ENCODE peak calls at places on chromosome 2, in six cellular contexts. G is K562, Z is GM12891, I is GM12878, X is HepG2, T is H1. P is an unnamed sample.

GRCh38 chr2:206127656-206128055 is 31.6 kb downstream of the NDUFS1 start:
- DNase-seq in G (no peak), Z (no peak), I (no peak), X (peak), T (no peak), P (no peak)

GRCh38 chr2:83365476-83365875 is 1093.6 kb downstream of the SUCLG1 start:
- DNase-seq in G (no peak), Z (no peak), I (no peak), X (no peak), T (no peak), P (no peak)

GRCh38 chr2:43132523-43133301 is 93.7 kb downstream of the ZFP36L2 start:
- DNase-seq in G (no peak), Z (no peak), I (no peak), X (no peak), T (no peak), P (no peak)

GRCh38 chr2:162071016-162071415 is 3.0 kb downstream of the DPP4 start:
- DNase-seq in G (no peak), Z (no peak), I (no peak), X (no peak), T (no peak), P (no peak)

GRCh38 chr2:222318026-222318711 is 19.4 kb upstream of the PAX3 start:
- DNase-seq in G (no peak), Z (no peak), I (no peak), X (peak), T (peak), P (no peak)

GRCh38 chr2:241177935-241178334 is 10.5 kb upstream of the ANO7 start:
- DNase-seq in G (no peak), Z (no peak), I (no peak), X (no peak), T (no peak), P (no peak)

GRCh38 chr2:203688798-203689197 is 17.6 kb upstream of the CD28 start:
- DNase-seq in G (no peak), Z (peak), I (peak), X (no peak), T (no peak), P (no peak)

GRCh38 chr2:68653034-68653433 is 9.7 kb downstream of the PROKR1 start:
- DNase-seq in G (no peak), Z (no peak), I (no peak), X (no peak), T (no peak), P (no peak)

GRCh38 chr2:160890667-160891352 is 269.4 kb upstream of the TANK start:
- DNase-seq in G (no peak), Z (no peak), I (no peak), X (no peak), T (no peak), P (no peak)

GRCh38 chr2:231803739-231804138 is 17.5 kb downstream of the COPS7B start:
- DNase-seq in G (no peak), Z (no peak), I (no peak), X (no peak), T (no peak), P (no peak)

GRCh38 chr2:168730391-168730790 is 72.0 kb upstream of the NOSTRIN start:
- DNase-seq in G (no peak), Z (no peak), I (no peak), X (no peak), T (no peak), P (no peak)

GRCh38 chr2:23502096-23502495 is 117.1 kb downstream of the KLHL29 start:
- DNase-seq in G (no peak), Z (no peak), I (no peak), X (no peak), T (no peak), P (no peak)

GRCh38 chr2:241857041-241857541 is 1.6 kb downstream of the PDCD1 start:
- DNase-seq in G (no peak), Z (no peak), I (no peak), X (no peak), T (no peak), P (no peak)

GRCh38 chr2:128363991-128364390 is 45.3 kb upstream of the HS6ST1 start:
- DNase-seq in G (no peak), Z (no peak), I (no peak), X (no peak), T (no peak), P (no peak)

GRCh38 chr2:55014962-55015939 is 35.0 kb downstream of the RTN4 start:
- DNase-seq in G (peak), Z (no peak), I (no peak), X (peak), T (no peak), P (no peak)

GRCh38 chr2:51103205-51103604 is 71.3 kb upstream of the NRXN1 start:
- DNase-seq in G (no peak), Z (no peak), I (no peak), X (peak), T (peak), P (no peak)

GRCh38 chr2:170122883-170123547 is 54.9 kb upstream of the MYO3B start:
- DNase-seq in G (no peak), Z (no peak), I (no peak), X (peak), T (no peak), P (no peak)

GRCh38 chr2:7539760-7540159 is 622.5 kb downstream of the RNF144A start:
- DNase-seq in G (no peak), Z (no peak), I (no peak), X (no peak), T (no peak), P (no peak)

GRCh38 chr2:24179683-24180082 is 4.8 kb downstream of the FAM228A start:
- DNase-seq in G (no peak), Z (no peak), I (no peak), X (no peak), T (no peak), P (no peak)

GRCh38 chr2:24675338-24675737 is 117.9 kb downstream of the PTRHD1 start:
- DNase-seq in G (no peak), Z (no peak), I (no peak), X (no peak), T (no peak), P (no peak)

GRCh38 chr2:202375006-202375610 is 1.0 kb upstream of the BMPR2 start:
- DNase-seq in G (no peak), Z (no peak), I (no peak), X (peak), T (peak), P (peak)

GRCh38 chr2:240956161-240956934 is 42.1 kb upstream of the SNED1 start:
- DNase-seq in G (no peak), Z (no peak), I (no peak), X (no peak), T (peak), P (peak)

GRCh38 chr2:73995810-73996209 is 11.1 kb downstream of the TET3 start:
- DNase-seq in G (peak), Z (no peak), I (no peak), X (no peak), T (no peak), P (no peak)

GRCh38 chr2:100207411-100207885 is 65.1 kb upstream of the AFF3 start:
- DNase-seq in G (no peak), Z (no peak), I (no peak), X (no peak), T (no peak), P (no peak)

GRCh38 chr2:145760781-145761649 is 1241.1 kb upstream of the ZEB2 start:
- DNase-seq in G (no peak), Z (no peak), I (no peak), X (peak), T (no peak), P (no peak)

GRCh38 chr2:207166349-207167128 is 791 bp upstream of the KLF7 start:
- DNase-seq in G (peak), Z (peak), I (no peak), X (peak), T (peak), P (peak)

GRCh38 chr2:100965596-100965995 is 36.5 kb upstream of the RPL31 start:
- DNase-seq in G (no peak), Z (no peak), I (no peak), X (no peak), T (no peak), P (no peak)

GRCh38 chr2:43220229-43220981 is 6.0 kb downstream of the ZFP36L2 start:
- DNase-seq in G (no peak), Z (no peak), I (no peak), X (no peak), T (no peak), P (no peak)

GRCh38 chr2:46377666-46378560 is 80.7 kb downstream of the EPAS1 start:
- DNase-seq in G (no peak), Z (no peak), I (no peak), X (no peak), T (no peak), P (no peak)

GRCh38 chr2:36516136-36516870 is 81.7 kb downstream of the FEZ2 start:
- DNase-seq in G (no peak), Z (no peak), I (no peak), X (no peak), T (no peak), P (no peak)

GRCh38 chr2:63734510-63734909 is 107.2 kb upstream of the UGP2 start:
- DNase-seq in G (no peak), Z (no peak), I (no peak), X (peak), T (no peak), P (no peak)

GRCh38 chr2:54261537-54261936 is 5.5 kb upstream of the TSPYL6 start:
- DNase-seq in G (no peak), Z (no peak), I (no peak), X (peak), T (no peak), P (no peak)

GRCh38 chr2:100484390-100484789 is 14.1 kb downstream of the NMS start:
- DNase-seq in G (no peak), Z (no peak), I (no peak), X (no peak), T (no peak), P (no peak)

GRCh38 chr2:73981081-73981968 is 3.4 kb upstream of the TET3 start:
- DNase-seq in G (peak), Z (peak), I (no peak), X (peak), T (peak), P (peak)

DNA sequence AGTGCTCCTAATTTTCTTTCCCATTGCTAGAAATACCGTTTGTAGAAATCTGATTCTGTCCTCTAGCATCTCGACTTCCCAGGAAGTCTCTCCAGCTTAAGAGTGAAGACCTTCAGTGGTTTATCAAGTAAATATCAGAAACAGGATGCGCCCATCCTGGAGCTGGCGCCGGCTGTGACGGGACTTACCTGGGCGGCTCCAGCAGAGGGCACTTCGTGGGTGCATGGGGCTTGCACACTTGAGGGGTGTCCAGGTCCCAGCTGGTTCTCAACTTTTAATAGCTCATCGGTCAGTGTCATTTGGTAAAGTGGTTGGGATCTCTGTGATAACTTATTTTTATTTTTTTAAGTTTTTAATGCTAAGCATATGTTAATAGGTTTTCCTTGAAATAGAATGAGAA is 167.0 kb upstream of the TPO start:
- DNase-seq in G (no peak), Z (no peak), I (no peak), X (no peak), T (no peak), P (no peak)
- TF ChIP-seq TAF1 in G (no peak), Z (no peak), I (no peak), X (no peak), T (no peak), P (no peak)

GRCh38 chr2:71385008-71385407 is 53.4 kb downstream of the ZNF638 start:
- DNase-seq in G (no peak), Z (no peak), I (no peak), X (no peak), T (no peak), P (no peak)
- TF ChIP-seq POLR2AphosphoS5 in G (no peak), Z (no peak), I (no peak), X (no peak), T (no peak), P (no peak)

GRCh38 chr2:96530474-96531357 is 5.8 kb upstream of the ARID5A start:
- DNase-seq in G (no peak), Z (no peak), I (no peak), X (no peak), T (no peak), P (no peak)

GRCh38 chr2:96533292-96534073 is 3.1 kb upstream of the ARID5A start:
- DNase-seq in G (no peak), Z (no peak), I (no peak), X (no peak), T (no peak), P (no peak)

GRCh38 chr2:96531366-96531765 is 5.2 kb upstream of the ARID5A start:
- DNase-seq in G (no peak), Z (no peak), I (no peak), X (no peak), T (no peak), P (no peak)

GRCh38 chr2:96532641-96533291 is 3.8 kb upstream of the ARID5A start:
- DNase-seq in G (no peak), Z (no peak), I (no peak), X (no peak), T (no peak), P (no peak)

GRCh38 chr2:96531872-96532505 is 4.6 kb upstream of the ARID5A start:
- DNase-seq in G (peak), Z (no peak), I (peak), X (no peak), T (no peak), P (peak)
- TF ChIP-seq POLR2A in G (no peak), Z (no peak), I (peak), X (no peak), T (no peak), P (no peak)

GRCh38 chr2:65997941-65998340 is 437.0 kb upstream of the MEIS1 start:
- DNase-seq in G (no peak), Z (no peak), I (no peak), X (no peak), T (no peak), P (no peak)
- TF ChIP-seq TAF1 in G (no peak), Z (no peak), I (no peak), X (no peak), T (no peak), P (no peak)

P was measured in GM12892.